ENCODE peak calls at places on chromosomes 11 and 22, in nine cellular contexts. N is H1, S is HCT116, D is K562, R is spleen, I is transverse colon, M is breast epithelium, W is endothelial cell of umbilical vein, F is sigmoid colon. E is an unnamed sample.

GRCh38 chr22:46226577-46226976 is 23.5 kb downstream of the CDPF1 start:
- DNase-seq in N (no peak), S (no peak), D (no peak), R (no peak), I (no peak), M (no peak), W (no peak), F (no peak), E (no peak)

GRCh38 chr11:122850076-122850631 is 11.9 kb downstream of the CRTAM start:
- DNase-seq in N (no peak), S (no peak), D (no peak), R (no peak), I (no peak), M (no peak), W (no peak), F (no peak), E (no peak)

GRCh38 chr22:20267441-20268288 is 453 bp downstream of the RTN4R start:
- DNase-seq in N (no peak), S (no peak), D (peak; percentile 78), R (no peak), I (peak; percentile 31), M (no peak), W (no peak), F (no peak), E (no peak)

GRCh38 chr11:61489833-61490585 is 18.5 kb upstream of the LRRC10B start:
- DNase-seq in N (no peak), S (no peak), D (no peak), R (no peak), I (no peak), M (peak; percentile 59), W (no peak), F (no peak), E (no peak)

GRCh38 chr22:50399751-50400331 is 56.7 kb downstream of the PPP6R2 start:
- DNase-seq in N (peak; percentile 21), S (peak; percentile 3), D (peak; percentile 49), R (peak; percentile 84), I (peak; percentile 41), M (no peak), W (no peak), F (no peak), E (peak; percentile 31)

GRCh38 chr22:19798825-19799224 is 38.2 kb downstream of the TBX1 start:
- DNase-seq in N (no peak), S (no peak), D (peak; percentile 44), R (no peak), I (no peak), M (no peak), W (no peak), F (no peak), E (no peak)

GRCh38 chr11:121550247-121551132 is 97.7 kb upstream of the SORL1-AS1 start:
- DNase-seq in N (no peak), S (no peak), D (no peak), R (no peak), I (no peak), M (no peak), W (no peak), F (no peak), E (no peak)

GRCh38 chr11:100857236-100858005 is 170.3 kb downstream of the ARHGAP42 start:
- DNase-seq in N (no peak), S (no peak), D (no peak), R (no peak), I (no peak), M (no peak), W (no peak), F (no peak), E (no peak)

GRCh38 chr11:66407651-66408050 is 13.2 kb upstream of the NPAS4 start:
- DNase-seq in N (no peak), S (no peak), D (peak; percentile 61), R (no peak), I (no peak), M (no peak), W (no peak), F (no peak), E (no peak)

GRCh38 chr11:28858076-28858475 is 749.9 kb downstream of the METTL15 start:
- DNase-seq in N (no peak), S (no peak), D (no peak), R (no peak), I (no peak), M (no peak), W (no peak), F (no peak), E (no peak)

GRCh38 chr11:90321018-90321417 is 98.2 kb upstream of the CHORDC1 start:
- DNase-seq in N (no peak), S (no peak), D (no peak), R (no peak), I (no peak), M (no peak), W (no peak), F (no peak), E (no peak)

GRCh38 chr22:44821741-44822425 is 69.5 kb downstream of the ARHGAP8 start:
- DNase-seq in N (no peak), S (no peak), D (no peak), R (peak; percentile 47), I (no peak), M (no peak), W (no peak), F (peak; percentile 10), E (no peak)

GRCh38 chr22:44824271-44824670 is 71.9 kb downstream of the ARHGAP8 start:
- DNase-seq in N (no peak), S (no peak), D (no peak), R (peak; percentile 47), I (no peak), M (no peak), W (no peak), F (peak; percentile 22), E (no peak)

GRCh38 chr22:44823806-44824205 is 71.4 kb downstream of the ARHGAP8 start:
- DNase-seq in N (no peak), S (no peak), D (no peak), R (peak; percentile 64), I (no peak), M (no peak), W (no peak), F (no peak), E (no peak)

GRCh38 chr22:44823396-44823795 is 71.0 kb downstream of the ARHGAP8 start:
- DNase-seq in N (no peak), S (no peak), D (no peak), R (peak; percentile 30), I (no peak), M (no peak), W (no peak), F (peak; percentile 49), E (no peak)

DNA sequence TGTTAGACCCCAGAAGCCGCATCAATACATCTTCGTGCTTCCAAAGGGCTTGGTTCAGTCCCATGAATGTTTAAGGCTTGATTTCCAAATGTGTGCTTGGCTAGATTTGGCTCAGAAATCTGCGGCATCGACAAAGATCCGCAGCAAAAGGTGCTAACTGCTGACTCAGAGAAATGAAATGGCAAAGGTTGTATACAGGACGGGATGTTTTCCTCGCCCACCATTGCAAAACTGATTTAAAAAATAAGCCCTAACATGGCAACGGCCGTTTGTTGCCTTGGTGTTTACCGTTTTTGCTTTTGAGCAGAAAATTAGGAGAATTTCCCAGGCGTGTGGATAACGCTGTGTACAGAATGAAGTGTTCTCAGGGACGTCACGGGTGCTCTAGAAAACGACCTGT is 70.1 kb downstream of the ARHGAP8 start:
- DNase-seq in N (no peak), S (no peak), D (no peak), R (peak; percentile 1), I (no peak), M (no peak), W (no peak), F (peak; percentile 9), E (no peak)
- H3K27me3 ChIP-seq in N (no peaks in the 10 kb centered on the region), S (no peaks in the 10 kb centered on the region), D (peaks cover 2% of the 10 kb centered on the region), R (no peaks in the 10 kb centered on the region), I (peaks cover 4% of the 10 kb centered on the region), M (no peaks in the 10 kb centered on the region), W (no peaks in the 10 kb centered on the region), F (peaks cover 24% of the 10 kb centered on the region), E (no peaks in the 10 kb centered on the region)

GRCh38 chr22:31090217-31091085 is 9.3 kb downstream of the SMTN start:
- DNase-seq in N (no peak), S (no peak), D (no peak), R (no peak), I (peak; percentile 54), M (no peak), W (no peak), F (peak; percentile 97), E (no peak)
- TF ChIP-seq POLR2AphosphoS5 in N (no peak), S (no peak), D (no peak), R (no peak), I (peak; percentile 56), M (no peak), W (no peak), F (peak; percentile 89), E (no peak)

GRCh38 chr22:22703715-22704114 is 59.3 kb downstream of the GGTLC2 start:
- DNase-seq in N (no peak), S (no peak), D (no peak), R (no peak), I (no peak), M (no peak), W (no peak), F (no peak), E (no peak)

GRCh38 chr22:22702159-22702873 is 57.9 kb downstream of the GGTLC2 start:
- DNase-seq in N (no peak), S (no peak), D (peak; percentile 83), R (no peak), I (peak; percentile 44), M (no peak), W (no peak), F (no peak), E (no peak)

GRCh38 chr22:22705328-22706100 is 61.1 kb downstream of the GGTLC2 start:
- DNase-seq in N (no peak), S (no peak), D (no peak), R (no peak), I (no peak), M (no peak), W (no peak), F (no peak), E (no peak)

GRCh38 chr22:22702874-22703570 is 58.6 kb downstream of the GGTLC2 start:
- DNase-seq in N (no peak), S (no peak), D (no peak), R (no peak), I (no peak), M (no peak), W (no peak), F (no peak), E (no peak)

DNA sequence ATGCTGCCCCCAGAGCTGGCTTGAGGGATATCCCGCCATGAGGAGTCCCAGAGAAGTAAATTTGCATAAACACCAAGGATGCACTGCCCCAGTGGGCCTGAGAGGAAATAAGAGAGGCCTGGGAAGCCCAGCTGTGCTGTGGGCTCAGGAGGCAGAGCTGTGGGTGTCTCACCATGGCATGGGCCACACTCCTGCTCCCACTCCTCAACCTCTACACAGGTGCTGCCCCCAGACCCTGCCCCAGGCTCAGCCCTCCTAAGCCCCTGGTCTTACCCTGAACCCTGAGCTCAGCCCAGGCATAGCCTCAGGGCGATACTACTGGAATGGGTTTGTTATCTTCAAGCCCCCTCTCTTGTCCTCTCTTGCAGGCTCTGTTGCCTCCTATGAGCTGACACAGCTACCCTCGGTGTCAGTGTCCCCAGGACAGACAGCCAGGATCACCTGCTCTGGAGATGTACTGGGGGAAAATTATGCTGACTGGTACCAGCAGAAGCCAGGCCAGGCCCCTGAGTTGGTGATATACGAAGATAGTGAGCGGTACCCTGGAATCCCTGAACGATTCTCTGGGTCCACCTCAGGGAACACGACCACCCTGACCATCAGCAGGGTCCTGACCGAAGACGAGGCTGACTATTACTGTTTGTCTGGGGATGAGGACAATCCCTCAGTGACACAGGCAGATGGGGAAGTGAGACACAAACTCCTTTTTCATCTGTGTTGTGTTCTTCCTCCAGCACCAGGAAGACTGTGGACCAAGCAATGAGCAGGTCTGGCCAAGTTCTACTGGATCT is 59.9 kb downstream of the GGTLC2 start:
- DNase-seq in N (no peak), S (no peak), D (no peak), R (no peak), I (no peak), M (no peak), W (no peak), F (no peak), E (no peak)
- H3K27me3 ChIP-seq in N (peaks cover 22% of the 10 kb centered on the region), S (no peaks in the 10 kb centered on the region), D (peaks cover 2% of the 10 kb centered on the region), R (no peaks in the 10 kb centered on the region), I (no peaks in the 10 kb centered on the region), M (no peaks in the 10 kb centered on the region), W (no peaks in the 10 kb centered on the region), F (no peaks in the 10 kb centered on the region), E (no peaks in the 10 kb centered on the region)

GRCh38 chr11:78188012-78188808 is at the start of gene KCTD21:
- DNase-seq in N (peak; percentile 92), S (peak; percentile 90), D (peak; percentile 98), R (peak; percentile 99), I (peak; percentile 97), M (peak; percentile 95), W (peak; percentile 98), F (peak; percentile 98), E (peak; percentile 97)
- TF ChIP-seq POLR2AphosphoS5 in N (no peak), S (peak; percentile 71), D (no peak), R (peak; percentile 97), I (peak; percentile 89), M (peak; percentile 77), W (peak; percentile 75), F (peak; percentile 96), E (peak; percentile 31)